ENCODE peak calls at places on chromosomes 5 and 9, in six cellular contexts. W, U, V, N, P and I are unnamed samples.

GRCh38 chr9:33372900-33373299 is 29.5 kb downstream of the AQP7 start:
- DNase-seq in U (no peak), N (no peak), V (no peak), P (no peak), W (no peak), I (no peak)

GRCh38 chr5:54872810-54873209 is 112.6 kb downstream of the ESM1 start:
- DNase-seq in U (no peak), N (no peak), V (no peak), P (no peak), W (no peak), I (no peak)

GRCh38 chr5:55899344-55899743 is 48.2 kb downstream of the IL31RA start:
- DNase-seq in U (no peak), P (no peak), W (no peak), V (no peak), N (no peak), I (no peak)

GRCh38 chr9:36665921-36666429 is 93.3 kb downstream of the MELK start:
- DNase-seq in V (no peak), N (no peak), W (no peak), U (peak), P (no peak), I (no peak)

GRCh38 chr5:180799194-180799593 is 3.4 kb downstream of the MGAT1 start:
- DNase-seq in N (no peak), P (peak), W (peak), U (no peak), V (peak), I (no peak)

GRCh38 chr9:111992523-111992922 is 95.9 kb downstream of the UGCG start:
- DNase-seq in N (no peak), P (no peak), W (no peak), U (no peak), V (no peak), I (no peak)

GRCh38 chr5:88675758-88676636 is 207.0 kb downstream of the MEF2C start:
- DNase-seq in P (peak), V (peak), N (peak), U (peak), W (peak), I (no peak)

GRCh38 chr5:152146566-152146965 is 221.9 kb upstream of the GLRA1 start:
- DNase-seq in N (no peak), U (no peak), V (no peak), W (no peak), P (no peak), I (no peak)

GRCh38 chr9:35906923-35907699 is 1.1 kb downstream of the HRCT1 start:
- DNase-seq in U (no peak), V (peak), P (peak), N (no peak), W (no peak), I (no peak)

GRCh38 chr5:180553530-180553929 is 37.8 kb downstream of the SCGB3A1 start:
- DNase-seq in N (no peak), U (no peak), P (no peak), W (no peak), V (no peak), I (no peak)

GRCh38 chr9:111572945-111573604 is 26.4 kb downstream of the PTGR1 start:
- DNase-seq in W (no peak), N (no peak), U (no peak), P (no peak), V (no peak), I (no peak)

GRCh38 chr5:111550282-111551020 is 38.1 kb upstream of the STARD4 start:
- DNase-seq in V (peak), U (peak), P (peak), W (peak), N (no peak), I (peak)

GRCh38 chr5:40503438-40503837 is 176.3 kb upstream of the PTGER4 start:
- DNase-seq in W (no peak), N (no peak), U (no peak), P (no peak), V (no peak), I (no peak)

GRCh38 chr9:135905380-135906282 is 1.7 kb downstream of the CAMSAP1 start:
- DNase-seq in U (peak), V (no peak), N (peak), W (no peak), P (peak), I (no peak)

GRCh38 chr9:122158202-122158601 is 1.4 kb downstream of the NDUFA8 start:
- DNase-seq in W (peak), U (peak), N (no peak), P (peak), V (peak), I (no peak)

GRCh38 chr9:113650207-113651131 is 186.9 kb downstream of the RGS3 start:
- DNase-seq in W (no peak), U (no peak), P (no peak), V (no peak), N (no peak), I (no peak)

GRCh38 chr9:108168451-108168850 is 678.9 kb upstream of the KLF4 start:
- DNase-seq in U (no peak), N (no peak), V (no peak), P (no peak), W (no peak), I (no peak)

GRCh38 chr9:110579763-110580255 is 268 bp upstream of the SVEP1 start:
- DNase-seq in P (peak), W (peak), U (no peak), N (peak), V (no peak), I (no peak)

GRCh38 chr5:124790895-124791732 is 44.7 kb upstream of the ZNF608 start:
- DNase-seq in U (no peak), P (no peak), W (no peak), V (peak), N (no peak), I (no peak)

GRCh38 chr5:134119720-134120119 is 5.2 kb downstream of the TCF7 start:
- DNase-seq in W (no peak), V (no peak), U (no peak), N (no peak), P (no peak), I (no peak)

GRCh38 chr9:13532407-13532806 is 252.9 kb upstream of the MPDZ start:
- DNase-seq in U (no peak), W (no peak), V (no peak), N (no peak), P (no peak), I (no peak)

GRCh38 chr5:156918311-156918845 is 44.6 kb downstream of the TIMD4 start:
- DNase-seq in N (no peak), W (no peak), U (no peak), V (no peak), P (no peak), I (no peak)

GRCh38 chr5:156912869-156913268 is 50.2 kb downstream of the TIMD4 start:
- DNase-seq in W (no peak), N (no peak), V (no peak), P (no peak), U (no peak), I (no peak)

GRCh38 chr5:156914371-156914737 is 48.7 kb downstream of the TIMD4 start:
- DNase-seq in U (no peak), W (no peak), V (no peak), N (no peak), P (no peak), I (no peak)

GRCh38 chr5:156913719-156914370 is 49.2 kb downstream of the TIMD4 start:
- DNase-seq in V (no peak), U (peak), N (no peak), P (peak), W (no peak), I (no peak)

GRCh38 chr5:156913355-156913718 is 49.7 kb downstream of the TIMD4 start:
- DNase-seq in U (no peak), W (no peak), N (no peak), P (no peak), V (no peak), I (no peak)
- TF ChIP-seq CTCF in U (no peak), W (no peak), N (no peak), P (no peak), V (no peak), I (no peak)

DNA sequence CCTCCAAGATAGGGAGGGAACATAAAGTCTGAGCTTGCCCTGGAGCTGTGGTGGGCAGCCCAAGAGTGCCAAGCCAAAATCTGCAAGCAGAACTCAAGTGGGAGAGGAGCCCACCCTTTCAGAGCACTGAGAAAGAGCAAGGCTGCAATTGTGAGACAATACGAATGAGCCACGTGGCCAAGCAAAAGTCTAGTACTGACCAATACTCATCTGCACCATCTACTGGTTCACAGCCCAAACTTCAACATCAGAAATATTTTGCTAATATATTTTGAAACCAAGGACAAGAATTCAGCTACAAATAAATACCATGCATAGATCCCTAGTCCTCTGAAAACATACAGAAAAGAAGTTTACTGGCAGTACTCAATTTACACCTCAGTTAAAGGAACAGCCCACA is 696.2 kb upstream of the COX7C start:
- DNase-seq in V (no peak), W (no peak), P (no peak), N (no peak), U (no peak), I (no peak)
- TF ChIP-seq CTCF in V (peak), W (no peak), P (no peak), N (no peak), U (no peak), I (no peak)

DNA sequence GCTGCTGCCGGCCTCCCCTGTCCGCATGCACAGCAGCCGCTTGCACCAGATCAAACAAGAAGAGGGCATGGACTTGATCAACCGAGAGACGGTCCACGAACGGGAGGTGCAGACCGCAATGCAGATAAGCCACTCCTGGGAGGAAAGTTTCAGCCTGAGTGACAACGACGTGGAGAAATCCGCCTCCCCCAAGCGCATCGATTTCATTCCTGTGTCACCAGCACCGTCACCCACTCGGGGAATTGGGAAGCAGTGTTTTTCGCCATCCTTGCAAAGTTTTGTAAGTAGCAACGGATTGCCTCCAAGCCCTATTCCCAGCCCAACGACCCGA is 75.3 kb downstream of the PIP5K1B start:
- DNase-seq in P (no peak), W (no peak), V (no peak), N (no peak), U (no peak), I (no peak)
- TF ChIP-seq CTCF in P (no peak), W (no peak), V (no peak), N (no peak), U (peak), I (peak)

GRCh38 chr5:14870347-14871083 is 1.1 kb downstream of the ANKH start:
- DNase-seq in V (peak), W (no peak), U (peak), N (no peak), P (peak), I (no peak)
- TF ChIP-seq CTCF in V (peak), W (no peak), U (peak), N (no peak), P (no peak), I (no peak)

GRCh38 chr9:127837346-127837745 is 17.1 kb downstream of the ENG start:
- DNase-seq in V (no peak), N (no peak), P (no peak), U (no peak), W (peak), I (no peak)
- TF ChIP-seq CTCF in V (no peak), N (no peak), P (no peak), U (no peak), W (no peak), I (no peak)

DNA sequence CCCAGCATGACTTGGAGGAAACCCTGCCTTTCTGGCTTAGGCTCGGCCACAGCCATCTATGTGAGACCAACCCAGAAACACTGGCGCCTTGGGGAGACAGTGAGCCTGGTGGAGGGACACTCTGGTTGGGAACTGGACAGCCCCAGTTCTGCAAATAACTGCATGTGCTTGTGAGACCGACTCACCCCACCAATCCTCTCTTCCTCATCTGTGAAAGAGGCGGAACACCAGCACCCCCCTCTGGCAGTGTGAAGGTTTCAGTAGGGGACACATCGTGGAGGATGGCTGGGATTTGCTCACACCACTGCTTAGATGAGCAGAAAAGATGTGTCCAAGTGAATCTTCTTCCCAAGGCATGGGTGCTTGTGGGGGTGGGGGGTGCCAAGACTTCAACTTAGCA is 43.4 kb upstream of the N4BP3 start:
- DNase-seq in U (peak), V (peak), N (no peak), P (peak), W (peak), I (no peak)
- TF ChIP-seq CTCF in U (peak), V (peak), N (no peak), P (peak), W (peak), I (no peak)

GRCh38 chr5:177513500-177513899 is 3.3 kb downstream of the DDX41 start:
- DNase-seq in V (no peak), P (no peak), N (no peak), U (no peak), W (no peak), I (no peak)

GRCh38 chr5:177515580-177515979 is 1.2 kb downstream of the DDX41 start:
- DNase-seq in N (no peak), V (no peak), W (no peak), U (no peak), P (no peak), I (no peak)

GRCh38 chr5:177519463-177520235 is 2.9 kb upstream of the DDX41 start:
- DNase-seq in W (no peak), N (no peak), P (no peak), V (no peak), U (no peak), I (no peak)

GRCh38 chr5:177514541-177514940 is 2.2 kb downstream of the DDX41 start:
- DNase-seq in P (no peak), V (no peak), W (no peak), N (no peak), U (no peak), I (no peak)

GRCh38 chr5:177516601-177517568 is at the start of gene DDX41:
- DNase-seq in V (peak), P (peak), U (peak), W (peak), N (peak), I (peak)
- TF ChIP-seq CTCF in V (no peak), P (peak), U (peak), W (no peak), N (no peak), I (no peak)

GRCh38 chr5:77986261-77986660 is 210.1 kb upstream of the TBCA start:
- DNase-seq in P (no peak), V (no peak), N (no peak), W (no peak), U (no peak), I (no peak)
- TF ChIP-seq CTCF in P (no peak), V (peak), N (no peak), W (no peak), U (no peak), I (no peak)

GRCh38 chr5:158244882-158245281 is 385.9 kb upstream of the CLINT1 start:
- DNase-seq in U (no peak), N (no peak), V (no peak), W (no peak), P (no peak), I (no peak)
- TF ChIP-seq CTCF in U (no peak), N (no peak), V (no peak), W (no peak), P (no peak), I (no peak)